ENCODE peak calls at places on chromosomes 3 and 15, in seven cellular contexts. One of them, this sample, is unnamed.

GRCh38 chr3:74501001-74501400 is 113.5 kb downstream of the CNTN3 start:
- DNase-seq in mucosa of gallbladder: no peak
- DNase-seq in T-helper 9 cell: no peak
- DNase-seq in tibial artery: no peak
- DNase-seq in AG09319: no peak
- DNase-seq in AG10803: no peak
- DNase-seq in pulmonary artery endothelial cell: no peak
- DNase-seq in this sample: no peak

GRCh38 chr15:99720533-99720932 is 12.7 kb downstream of the LYSMD4 start:
- DNase-seq in tibial artery: no peak
- DNase-seq in T-helper 9 cell: no peak
- DNase-seq in AG09319: no peak
- DNase-seq in pulmonary artery endothelial cell: no peak
- DNase-seq in mucosa of gallbladder: no peak
- DNase-seq in AG10803: no peak
- DNase-seq in this sample: peak

GRCh38 chr3:146969356-146969755 is 364.2 kb upstream of the PLSCR5 start:
- DNase-seq in pulmonary artery endothelial cell: no peak
- DNase-seq in AG09319: no peak
- DNase-seq in AG10803: peak
- DNase-seq in mucosa of gallbladder: no peak
- DNase-seq in T-helper 9 cell: no peak
- DNase-seq in tibial artery: no peak
- DNase-seq in this sample: no peak

GRCh38 chr15:40782609-40783227 is 12.9 kb downstream of the C15orf62 start:
- DNase-seq in pulmonary artery endothelial cell: no peak
- DNase-seq in AG10803: no peak
- DNase-seq in tibial artery: peak
- DNase-seq in AG09319: no peak
- DNase-seq in T-helper 9 cell: peak
- DNase-seq in mucosa of gallbladder: peak
- DNase-seq in this sample: no peak

GRCh38 chr3:25582242-25582641 is 82.5 kb downstream of the TOP2B start:
- DNase-seq in pulmonary artery endothelial cell: peak
- DNase-seq in mucosa of gallbladder: no peak
- DNase-seq in AG09319: peak
- DNase-seq in tibial artery: no peak
- DNase-seq in T-helper 9 cell: no peak
- DNase-seq in AG10803: peak
- DNase-seq in this sample: no peak

GRCh38 chr3:183265713-183266417 is 12.8 kb downstream of the B3GNT5 start:
- DNase-seq in T-helper 9 cell: no peak
- DNase-seq in pulmonary artery endothelial cell: peak
- DNase-seq in AG10803: peak
- DNase-seq in tibial artery: no peak
- DNase-seq in mucosa of gallbladder: peak
- DNase-seq in AG09319: no peak
- DNase-seq in this sample: no peak

GRCh38 chr15:93973287-93973686 is 258.1 kb upstream of the MCTP2 start:
- DNase-seq in pulmonary artery endothelial cell: no peak
- DNase-seq in mucosa of gallbladder: no peak
- DNase-seq in AG09319: no peak
- DNase-seq in tibial artery: no peak
- DNase-seq in T-helper 9 cell: no peak
- DNase-seq in AG10803: no peak
- DNase-seq in this sample: no peak

GRCh38 chr3:159175391-159175725 is 373.5 kb downstream of the MFSD1 start:
- DNase-seq in AG09319: no peak
- DNase-seq in mucosa of gallbladder: no peak
- DNase-seq in tibial artery: no peak
- DNase-seq in pulmonary artery endothelial cell: no peak
- DNase-seq in AG10803: no peak
- DNase-seq in T-helper 9 cell: no peak
- DNase-seq in this sample: no peak

GRCh38 chr15:78075490-78076230 is 1.9 kb downstream of the TBC1D2B start:
- DNase-seq in AG09319: no peak
- DNase-seq in pulmonary artery endothelial cell: peak
- DNase-seq in mucosa of gallbladder: peak
- DNase-seq in T-helper 9 cell: no peak
- DNase-seq in tibial artery: peak
- DNase-seq in AG10803: peak
- DNase-seq in this sample: no peak

GRCh38 chr3:37668431-37668830 is 193.2 kb upstream of the CTDSPL start:
- DNase-seq in mucosa of gallbladder: peak
- DNase-seq in AG09319: no peak
- DNase-seq in T-helper 9 cell: no peak
- DNase-seq in pulmonary artery endothelial cell: no peak
- DNase-seq in AG10803: peak
- DNase-seq in tibial artery: peak
- DNase-seq in this sample: no peak

GRCh38 chr3:14322667-14323295 is 79.6 kb upstream of the SLC6A6 start:
- DNase-seq in tibial artery: peak
- DNase-seq in AG09319: no peak
- DNase-seq in AG10803: no peak
- DNase-seq in mucosa of gallbladder: no peak
- DNase-seq in pulmonary artery endothelial cell: no peak
- DNase-seq in T-helper 9 cell: no peak
- DNase-seq in this sample: no peak

GRCh38 chr3:14042680-14043079 is 82.0 kb downstream of the CHCHD4 start:
- DNase-seq in T-helper 9 cell: no peak
- DNase-seq in mucosa of gallbladder: no peak
- DNase-seq in tibial artery: no peak
- DNase-seq in AG09319: no peak
- DNase-seq in AG10803: peak
- DNase-seq in pulmonary artery endothelial cell: no peak
- DNase-seq in this sample: no peak